ENCODE peak calls at places on chromosome 11, in five cellular contexts. D is fibroblast of the aortic adventitia, C is GM12865, Z is type B pancreatic cell, F is cardiac fibroblast. X is an unnamed sample.

GRCh38 chr11:99015634-99016454 is 4.9 kb upstream of the CNTN5 start:
- DNase-seq in F (peak; percentile 77), Z (no peak), C (peak; percentile 55), D (peak; percentile 62), X (no peak)

GRCh38 chr11:122002926-122003325 is 113.1 kb downstream of the BLID start:
- DNase-seq in D (no peak), C (no peak), F (no peak), Z (no peak), X (no peak)

GRCh38 chr11:57294225-57295131 is 30.3 kb downstream of the TNKS1BP1 start:
- DNase-seq in C (no peak), Z (no peak), F (peak; percentile 68), D (peak; percentile 72), X (no peak)

GRCh38 chr11:129973809-129974208 is 28.8 kb downstream of the PRDM10 start:
- DNase-seq in F (no peak), Z (no peak), D (no peak), C (no peak), X (no peak)

GRCh38 chr11:29251738-29252137 is 765.1 kb downstream of the KCNA4 start:
- DNase-seq in F (no peak), C (peak; percentile 34), D (no peak), Z (no peak), X (no peak)

GRCh38 chr11:90148900-90149299 is 14.4 kb downstream of the NAALAD2 start:
- DNase-seq in D (no peak), C (no peak), Z (no peak), F (no peak), X (no peak)

GRCh38 chr11:27387362-27387761 is 24.3 kb upstream of the CCDC34 start:
- DNase-seq in Z (no peak), F (no peak), D (no peak), C (no peak), X (no peak)

GRCh38 chr11:76560219-76560618 is 110.3 kb downstream of the LRRC32 start:
- DNase-seq in F (no peak), D (no peak), Z (no peak), C (peak; percentile 14), X (no peak)

GRCh38 chr11:63619967-63620366 is 5.7 kb upstream of the PLAAT3 start:
- DNase-seq in D (no peak), C (no peak), F (no peak), Z (no peak), X (no peak)

GRCh38 chr11:112871909-112872511 is 89.2 kb upstream of the NCAM1 start:
- DNase-seq in D (no peak), C (no peak), Z (no peak), F (no peak), X (no peak)

GRCh38 chr11:1484061-1484671 is 2.4 kb downstream of the MOB2 start:
- DNase-seq in Z (no peak), F (no peak), C (no peak), D (no peak), X (no peak)

GRCh38 chr11:45391168-45391850 is 105.2 kb upstream of the SYT13 start:
- DNase-seq in F (no peak), D (no peak), C (no peak), Z (no peak), X (peak; percentile 74)

GRCh38 chr11:62558669-62559068 is 12.1 kb upstream of the AHNAK start:
- DNase-seq in Z (no peak), C (no peak), D (no peak), F (no peak), X (peak; percentile 25)

GRCh38 chr11:68686486-68686885 is 2.1 kb downstream of the GAL start:
- DNase-seq in F (no peak), Z (no peak), D (no peak), C (no peak), X (peak; percentile 37)

GRCh38 chr11:118610220-118610772 is 2.9 kb downstream of the PHLDB1 start:
- DNase-seq in Z (no peak), F (no peak), C (no peak), D (no peak), X (no peak)

GRCh38 chr11:64711138-64711943 is 11.7 kb downstream of the NRXN2 start:
- DNase-seq in Z (no peak), F (no peak), D (no peak), C (no peak), X (no peak)

GRCh38 chr11:68828155-68828931 is 13.4 kb downstream of the CPT1A start:
- DNase-seq in Z (no peak), F (no peak), C (no peak), D (no peak), X (no peak)

GRCh38 chr11:65716294-65716693 is 4.2 kb downstream of the KAT5 start:
- DNase-seq in F (no peak), Z (no peak), D (no peak), C (no peak), X (no peak)

GRCh38 chr11:16572946-16573345 is 165.5 kb upstream of the C11orf58 start:
- DNase-seq in F (no peak), D (no peak), Z (no peak), C (no peak), X (no peak)

GRCh38 chr11:59208956-59209355 is 3.8 kb downstream of the MPEG1 start:
- DNase-seq in C (peak; percentile 27), D (no peak), Z (no peak), F (no peak), X (no peak)

GRCh38 chr11:59204736-59205135 is 8.0 kb downstream of the MPEG1 start:
- DNase-seq in F (no peak), C (no peak), D (no peak), Z (no peak), X (no peak)

GRCh38 chr11:59206635-59207034 is 6.1 kb downstream of the MPEG1 start:
- DNase-seq in F (peak; percentile 54), C (peak; percentile 56), D (peak; percentile 16), Z (no peak), X (no peak)

GRCh38 chr11:59205664-59206063 is 7.1 kb downstream of the MPEG1 start:
- DNase-seq in Z (no peak), D (no peak), C (no peak), F (no peak), X (no peak)

DNA sequence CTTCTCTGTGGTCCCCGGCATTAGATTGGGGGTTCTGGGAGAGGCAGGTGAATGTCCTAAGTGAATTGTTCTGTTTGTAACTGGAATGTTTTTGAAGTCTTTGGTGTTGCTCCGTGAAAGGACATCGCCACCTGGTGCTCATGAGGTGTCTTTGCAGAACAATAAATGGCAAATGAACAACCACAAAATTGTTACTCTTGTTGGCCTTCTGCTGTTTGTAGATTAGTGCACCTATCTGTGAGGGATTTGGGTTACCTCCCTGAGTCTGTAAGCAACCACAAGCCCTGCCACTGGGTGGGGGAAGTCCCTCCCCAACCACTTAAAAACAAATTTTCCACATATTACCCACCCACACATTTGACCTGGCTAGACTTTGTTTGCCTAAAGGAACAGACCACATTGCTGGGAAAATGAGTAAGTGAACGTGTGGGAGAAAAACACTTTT is 4.7 kb downstream of the MPEG1 start:
- DNase-seq in F (peak; percentile 81), Z (no peak), C (peak; percentile 84), D (peak; percentile 69), X (no peak)
- TF ChIP-seq CTCF in F (peak; percentile 71), Z (peak; percentile 80), C (peak; percentile 69), D (peak; percentile 79), X (peak; percentile 87)

DNA sequence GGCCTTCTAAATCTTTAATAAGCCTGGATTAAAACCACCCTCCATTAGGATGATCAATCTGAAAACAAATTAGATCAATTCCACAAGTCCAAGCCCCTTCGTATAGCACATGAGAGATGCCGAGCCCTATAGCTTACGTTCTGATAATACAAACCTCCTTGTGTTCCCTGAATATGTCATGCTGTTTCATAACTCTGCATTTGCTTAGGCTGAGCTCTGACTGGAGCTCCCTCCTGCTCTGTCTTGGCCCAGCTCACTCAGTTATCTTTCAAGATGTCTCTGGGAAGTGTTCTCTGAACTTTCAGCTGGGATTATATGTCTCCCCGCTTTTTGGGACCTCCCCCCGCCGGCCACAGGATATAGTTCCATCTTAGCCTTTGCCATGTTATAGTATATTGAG is 43.9 kb downstream of the FDX1 start:
- DNase-seq in F (peak; percentile 74), C (no peak), D (peak; percentile 71), Z (no peak), X (no peak)
- TF ChIP-seq CTCF in F (no peak), C (no peak), D (no peak), Z (no peak), X (no peak)

GRCh38 chr11:66867425-66868040 is 10.7 kb downstream of the LRFN4 start:
- DNase-seq in D (no peak), F (no peak), C (no peak), Z (no peak), X (no peak)
- TF ChIP-seq CTCF in D (no peak), F (no peak), C (peak; percentile 10), Z (no peak), X (no peak)

GRCh38 chr11:124535552-124536232 is 7.8 kb downstream of the OR8B12 start:
- DNase-seq in F (peak; percentile 42), Z (no peak), D (peak; percentile 6), C (no peak), X (no peak)

GRCh38 chr11:124538019-124538418 is 5.4 kb downstream of the OR8B12 start:
- DNase-seq in D (peak; percentile 74), Z (no peak), C (no peak), F (peak; percentile 89), X (no peak)

GRCh38 chr11:124541204-124541603 is 2.2 kb downstream of the OR8B12 start:
- DNase-seq in D (no peak), Z (no peak), F (no peak), C (no peak), X (no peak)

DNA sequence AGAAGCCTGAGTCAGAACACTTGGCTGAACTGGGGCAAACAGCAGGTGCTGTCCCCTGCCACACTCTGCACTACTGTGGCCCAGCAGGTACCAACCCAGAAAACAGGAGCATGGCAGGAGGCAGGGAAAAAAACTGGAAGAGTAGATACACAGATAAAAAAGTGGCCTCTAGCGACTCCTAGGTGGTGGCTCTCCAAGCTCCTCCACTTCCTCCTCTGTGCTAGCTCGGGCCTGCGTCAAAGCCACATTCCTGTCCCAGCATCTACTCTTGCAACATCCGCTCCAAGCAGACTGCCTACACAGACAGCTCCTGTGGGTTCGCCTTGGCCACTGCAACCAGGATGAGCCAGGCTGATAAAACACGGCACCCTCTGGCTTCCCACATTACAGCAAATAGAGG is 6.9 kb downstream of the OR8B12 start:
- DNase-seq in C (no peak), F (peak; percentile 85), D (peak; percentile 30), Z (no peak), X (peak; percentile 62)
- TF ChIP-seq CTCF in C (no peak), F (peak; percentile 40), D (no peak), Z (no peak), X (peak; percentile 14)

GRCh38 chr11:108239076-108239475 is 16.2 kb downstream of the ATM start:
- DNase-seq in D (no peak), Z (no peak), F (no peak), C (no peak), X (no peak)
- TF ChIP-seq CTCF in D (no peak), Z (no peak), F (no peak), C (no peak), X (no peak)

X was measured in right lobe of liver.